ENCODE peak calls at places on chromosomes 1 and 21, in four cellular contexts. B is mesendoderm, F is H1, Y is IMR-90. Z is an unnamed sample.

GRCh38 chr1:11505591-11506538 is 26.9 kb downstream of the DISP3 start:
- DNase-seq in F (no peak), B (no peak), Y (no peak), Z (no peak)

GRCh38 chr1:204503122-204503912 is 8.7 kb upstream of the PIK3C2B start:
- DNase-seq in B (peak; percentile 75), F (no peak), Y (peak; percentile 74), Z (no peak)

GRCh38 chr1:231188072-231188471 is 26.2 kb downstream of the TRIM67 start:
- DNase-seq in F (no peak), Y (no peak), B (peak; percentile 14), Z (no peak)

GRCh38 chr1:226350504-226350865 is 41.5 kb upstream of the LIN9 start:
- DNase-seq in B (no peak), Y (no peak), F (no peak), Z (no peak)

GRCh38 chr1:85366391-85366790 is 90.0 kb upstream of the BCL10 start:
- DNase-seq in F (no peak), Y (peak; percentile 93), B (no peak), Z (no peak)

GRCh38 chr1:41889506-41890414 is 29.0 kb downstream of the HIVEP3 start:
- DNase-seq in Y (no peak), B (no peak), F (no peak), Z (no peak)

GRCh38 chr1:98035587-98035986 is 114.8 kb upstream of the DPYD start:
- DNase-seq in F (no peak), B (no peak), Y (no peak), Z (no peak)

GRCh38 chr21:36513430-36513829 is 33.5 kb upstream of the CLDN14 start:
- DNase-seq in B (no peak), F (no peak), Y (no peak), Z (no peak)

GRCh38 chr1:30164693-30165092 is 558.7 kb downstream of the MATN1 start:
- DNase-seq in F (no peak), B (no peak), Y (no peak), Z (no peak)

GRCh38 chr1:43538143-43538487 is 7.4 kb downstream of the PTPRF start:
- DNase-seq in Y (no peak), B (no peak), F (no peak), Z (no peak)
- H3K56ac ChIP-seq in Y (no peak overlapping the region), B (no peak overlapping the region), F (no peak overlapping the region), Z (no peak overlapping the region)

GRCh38 chr1:54791880-54792522 is 9.1 kb downstream of the TTC22 start:
- DNase-seq in F (peak; percentile 94), B (peak; percentile 76), Y (peak; percentile 34), Z (peak; percentile 65)

GRCh38 chr1:54794401-54795099 is 6.6 kb downstream of the TTC22 start:
- DNase-seq in Y (peak; percentile 4), B (no peak), F (no peak), Z (no peak)

GRCh38 chr1:54795100-54795665 is 5.9 kb downstream of the TTC22 start:
- DNase-seq in F (no peak), Y (no peak), B (no peak), Z (no peak)

GRCh38 chr1:54795841-54796468 is 5.2 kb downstream of the TTC22 start:
- DNase-seq in F (no peak), Y (no peak), B (no peak), Z (no peak)

GRCh38 chr1:54792686-54793282 is 8.3 kb downstream of the TTC22 start:
- DNase-seq in Y (no peak), B (no peak), F (no peak), Z (no peak)
- H3K56ac ChIP-seq in Y (no peak overlapping the region), B (no peak overlapping the region), F (no peak overlapping the region), Z (no peak overlapping the region)

DNA sequence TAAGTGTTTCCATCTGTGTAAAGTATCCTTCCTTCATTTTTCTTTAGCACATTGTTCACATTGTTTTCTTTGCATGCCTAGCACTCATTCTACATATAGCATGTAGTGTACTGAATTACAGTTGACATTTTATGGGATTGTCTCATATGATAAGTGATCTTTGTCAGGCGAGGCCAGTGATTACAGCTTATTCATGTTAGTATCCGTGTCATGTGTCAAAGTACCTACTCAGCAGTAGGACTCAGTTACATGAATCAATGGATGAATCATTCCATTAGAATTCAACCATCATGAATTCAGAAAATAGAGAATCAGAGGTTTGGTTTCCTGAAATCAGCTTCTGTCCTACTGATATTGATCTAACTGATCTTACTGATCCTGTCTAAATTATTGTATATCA is 20.6 kb upstream of the HRNR start:
- DNase-seq in Y (no peak), B (no peak), F (no peak), Z (no peak)
- H3K56ac ChIP-seq in Y (no peak overlapping the region), B (no peak overlapping the region), F (no peak overlapping the region), Z (no peak overlapping the region)

GRCh38 chr1:244802041-244802440 is 33.4 kb upstream of the COX20 start:
- DNase-seq in Y (no peak), B (no peak), F (no peak), Z (no peak)

GRCh38 chr1:244801246-244801645 is 34.2 kb upstream of the COX20 start:
- DNase-seq in F (no peak), B (peak; percentile 45), Y (peak; percentile 13), Z (no peak)

GRCh38 chr1:244807138-244807537 is 28.3 kb upstream of the COX20 start:
- DNase-seq in Y (no peak), B (no peak), F (no peak), Z (no peak)

GRCh38 chr1:244802556-244803239 is 32.8 kb upstream of the COX20 start:
- DNase-seq in B (no peak), F (no peak), Y (no peak), Z (no peak)

GRCh38 chr1:244804841-244805240 is 30.6 kb upstream of the COX20 start:
- DNase-seq in F (no peak), Y (no peak), B (no peak), Z (no peak)
- H3K56ac ChIP-seq in F (no peak overlapping the region), Y (no peak overlapping the region), B (no peak overlapping the region), Z (no peak overlapping the region)

GRCh38 chr1:214447557-214447871 is 103.9 kb downstream of the PTPN14 start:
- DNase-seq in B (no peak), Y (no peak), F (no peak), Z (no peak)
- H3K56ac ChIP-seq in B (peak overlapping the region; percentile 79), Y (peak overlapping the region; percentile 90), F (peak overlapping the region; percentile 35), Z (peak overlapping the region; percentile 74)

GRCh38 chr1:3160647-3161046 is 91.6 kb downstream of the PRDM16 start:
- DNase-seq in F (no peak), Y (no peak), B (no peak), Z (no peak)

GRCh38 chr1:3158329-3158728 is 89.3 kb downstream of the PRDM16 start:
- DNase-seq in F (no peak), B (no peak), Y (no peak), Z (no peak)

GRCh38 chr1:3161130-3161840 is 92.3 kb downstream of the PRDM16 start:
- DNase-seq in Y (no peak), F (no peak), B (no peak), Z (no peak)

GRCh38 chr1:3159996-3160395 is 91.0 kb downstream of the PRDM16 start:
- DNase-seq in F (no peak), B (no peak), Y (no peak), Z (no peak)

GRCh38 chr1:3159121-3159520 is 90.1 kb downstream of the PRDM16 start:
- DNase-seq in F (no peak), Y (no peak), B (no peak), Z (no peak)
- H3K56ac ChIP-seq in F (no peak overlapping the region), Y (no peak overlapping the region), B (no peak overlapping the region), Z (no peak overlapping the region)

GRCh38 chr1:170192535-170192934 is 46.8 kb downstream of the NTMT2 start:
- DNase-seq in F (no peak), B (no peak), Y (no peak), Z (no peak)
- H3K56ac ChIP-seq in F (no peak overlapping the region), B (no peak overlapping the region), Y (no peak overlapping the region), Z (no peak overlapping the region)

DNA sequence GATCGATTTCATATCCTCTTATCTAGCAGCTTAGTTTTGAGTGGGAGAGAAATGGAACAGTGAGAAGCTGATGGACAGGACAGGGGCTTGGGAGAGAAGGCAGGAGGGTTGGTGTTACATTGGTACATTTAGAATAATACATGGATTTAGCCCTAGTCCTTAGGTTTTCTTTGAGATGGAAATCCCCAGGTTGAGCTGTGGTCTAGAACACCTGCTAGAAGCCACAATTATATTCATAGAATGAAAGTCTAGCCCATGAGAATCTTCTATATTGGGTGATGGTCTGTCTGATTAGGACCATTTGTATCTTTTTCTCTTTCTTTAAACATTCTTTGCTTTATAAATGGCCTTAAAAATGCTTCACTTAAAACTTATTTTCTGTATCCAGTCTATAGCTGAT is 19.9 kb downstream of the CRNN start:
- DNase-seq in F (no peak), Y (no peak), B (no peak), Z (no peak)
- H3K56ac ChIP-seq in F (no peak overlapping the region), Y (no peak overlapping the region), B (no peak overlapping the region), Z (no peak overlapping the region)

Z was measured in H9.